ENCODE peak calls at places on chromosome 1, in five cellular contexts. One of them, this sample, is unnamed.

GRCh38 chr1:111219466-111220286 is 7.8 kb upstream of the CHI3L2 start:
- DNase-seq in activated T-cell treated with anti-CD3 and anti-CD28 coated beads for 24 hours: peak
- DNase-seq in COR-L47: no peak
- DNase-seq in hypothalamus: no peak
- DNase-seq in 8988T: no peak
- DNase-seq in this sample: no peak

GRCh38 chr1:221166559-221167318 is 287.5 kb downstream of the HLX start:
- DNase-seq in activated T-cell treated with anti-CD3 and anti-CD28 coated beads for 24 hours: no peak
- DNase-seq in COR-L47: no peak
- DNase-seq in hypothalamus: no peak
- DNase-seq in 8988T: no peak
- DNase-seq in this sample: no peak

GRCh38 chr1:59266180-59266926 is 30.5 kb upstream of the FGGY start:
- DNase-seq in activated T-cell treated with anti-CD3 and anti-CD28 coated beads for 24 hours: no peak
- DNase-seq in COR-L47: no peak
- DNase-seq in hypothalamus: no peak
- DNase-seq in 8988T: no peak
- DNase-seq in this sample: no peak

GRCh38 chr1:29249951-29250581 is 13.7 kb downstream of the PTPRU start:
- DNase-seq in activated T-cell treated with anti-CD3 and anti-CD28 coated beads for 24 hours: no peak
- DNase-seq in COR-L47: no peak
- DNase-seq in hypothalamus: no peak
- DNase-seq in 8988T: no peak
- DNase-seq in this sample: no peak

GRCh38 chr1:56547977-56548376 is 31.4 kb downstream of the PLPP3 start:
- DNase-seq in activated T-cell treated with anti-CD3 and anti-CD28 coated beads for 24 hours: no peak
- DNase-seq in COR-L47: no peak
- DNase-seq in hypothalamus: no peak
- DNase-seq in 8988T: no peak
- DNase-seq in this sample: peak

GRCh38 chr1:211625040-211625439 is 46.1 kb upstream of the SLC30A1 start:
- DNase-seq in activated T-cell treated with anti-CD3 and anti-CD28 coated beads for 24 hours: no peak
- DNase-seq in COR-L47: no peak
- DNase-seq in hypothalamus: no peak
- DNase-seq in 8988T: peak
- DNase-seq in this sample: no peak

GRCh38 chr1:207001492-207002245 is 30.9 kb downstream of the C1orf116 start:
- DNase-seq in activated T-cell treated with anti-CD3 and anti-CD28 coated beads for 24 hours: no peak
- DNase-seq in COR-L47: no peak
- DNase-seq in hypothalamus: no peak
- DNase-seq in 8988T: no peak
- DNase-seq in this sample: peak

GRCh38 chr1:4380564-4381168 is 273.7 kb upstream of the AJAP1 start:
- DNase-seq in activated T-cell treated with anti-CD3 and anti-CD28 coated beads for 24 hours: no peak
- DNase-seq in COR-L47: no peak
- DNase-seq in hypothalamus: no peak
- DNase-seq in 8988T: no peak
- DNase-seq in this sample: no peak

GRCh38 chr1:181674617-181675016 is 191.3 kb downstream of the CACNA1E start:
- DNase-seq in activated T-cell treated with anti-CD3 and anti-CD28 coated beads for 24 hours: no peak
- DNase-seq in COR-L47: peak
- DNase-seq in hypothalamus: no peak
- DNase-seq in 8988T: no peak
- DNase-seq in this sample: no peak

GRCh38 chr1:40394456-40395172 is 21.1 kb downstream of the SMAP2 start:
- DNase-seq in activated T-cell treated with anti-CD3 and anti-CD28 coated beads for 24 hours: no peak
- DNase-seq in COR-L47: no peak
- DNase-seq in hypothalamus: no peak
- DNase-seq in 8988T: no peak
- DNase-seq in this sample: no peak

GRCh38 chr1:5717031-5717682 is 275.1 kb downstream of the NPHP4 start:
- DNase-seq in activated T-cell treated with anti-CD3 and anti-CD28 coated beads for 24 hours: no peak
- DNase-seq in COR-L47: no peak
- DNase-seq in hypothalamus: no peak
- DNase-seq in 8988T: no peak
- DNase-seq in this sample: no peak

GRCh38 chr1:202034149-202034682 is 23.8 kb downstream of the ELF3 start:
- DNase-seq in activated T-cell treated with anti-CD3 and anti-CD28 coated beads for 24 hours: no peak
- DNase-seq in COR-L47: no peak
- DNase-seq in hypothalamus: no peak
- DNase-seq in 8988T: no peak
- DNase-seq in this sample: no peak

GRCh38 chr1:11788549-11789053 is 17.2 kb downstream of the MTHFR start:
- DNase-seq in activated T-cell treated with anti-CD3 and anti-CD28 coated beads for 24 hours: no peak
- DNase-seq in COR-L47: no peak
- DNase-seq in hypothalamus: no peak
- DNase-seq in 8988T: no peak
- DNase-seq in this sample: no peak

GRCh38 chr1:54170961-54171460 is 18.2 kb upstream of the CDCP2 start:
- DNase-seq in activated T-cell treated with anti-CD3 and anti-CD28 coated beads for 24 hours: no peak
- DNase-seq in COR-L47: no peak
- DNase-seq in hypothalamus: no peak
- DNase-seq in 8988T: no peak
- DNase-seq in this sample: no peak

GRCh38 chr1:175845985-175846384 is 102.6 kb upstream of the TNR start:
- DNase-seq in activated T-cell treated with anti-CD3 and anti-CD28 coated beads for 24 hours: no peak
- DNase-seq in COR-L47: no peak
- DNase-seq in hypothalamus: no peak
- DNase-seq in 8988T: no peak
- DNase-seq in this sample: no peak

GRCh38 chr1:156409424-156409823 is 40.4 kb downstream of the RHBG start:
- DNase-seq in activated T-cell treated with anti-CD3 and anti-CD28 coated beads for 24 hours: no peak
- DNase-seq in COR-L47: no peak
- DNase-seq in hypothalamus: no peak
- DNase-seq in 8988T: no peak
- DNase-seq in this sample: no peak

GRCh38 chr1:167173516-167174184 is 47.0 kb upstream of the POU2F1 start:
- DNase-seq in activated T-cell treated with anti-CD3 and anti-CD28 coated beads for 24 hours: no peak
- DNase-seq in COR-L47: no peak
- DNase-seq in hypothalamus: no peak
- DNase-seq in 8988T: no peak
- DNase-seq in this sample: peak

GRCh38 chr1:184222561-184223157 is 164.2 kb upstream of the C1orf21 start:
- DNase-seq in activated T-cell treated with anti-CD3 and anti-CD28 coated beads for 24 hours: peak
- DNase-seq in COR-L47: no peak
- DNase-seq in hypothalamus: peak
- DNase-seq in 8988T: no peak
- DNase-seq in this sample: peak

GRCh38 chr1:2098301-2098698 is 48.1 kb downstream of the PRKCZ start:
- DNase-seq in activated T-cell treated with anti-CD3 and anti-CD28 coated beads for 24 hours: no peak
- DNase-seq in COR-L47: no peak
- DNase-seq in hypothalamus: peak
- DNase-seq in 8988T: no peak
- DNase-seq in this sample: no peak

GRCh38 chr1:15625224-15625917 is 8.1 kb downstream of the DDI2 start:
- DNase-seq in activated T-cell treated with anti-CD3 and anti-CD28 coated beads for 24 hours: no peak
- DNase-seq in COR-L47: no peak
- DNase-seq in hypothalamus: no peak
- DNase-seq in 8988T: no peak
- DNase-seq in this sample: no peak

GRCh38 chr1:77866296-77866695 is 22.1 kb upstream of the NEXN start:
- DNase-seq in activated T-cell treated with anti-CD3 and anti-CD28 coated beads for 24 hours: no peak
- DNase-seq in COR-L47: no peak
- DNase-seq in hypothalamus: no peak
- DNase-seq in 8988T: no peak
- DNase-seq in this sample: no peak

GRCh38 chr1:12547586-12548225 is 70.3 kb downstream of the DHRS3 start:
- DNase-seq in activated T-cell treated with anti-CD3 and anti-CD28 coated beads for 24 hours: no peak
- DNase-seq in COR-L47: no peak
- DNase-seq in hypothalamus: no peak
- DNase-seq in 8988T: no peak
- DNase-seq in this sample: no peak

GRCh38 chr1:41537788-41538351 is 53.4 kb upstream of the EDN2 start:
- DNase-seq in activated T-cell treated with anti-CD3 and anti-CD28 coated beads for 24 hours: no peak
- DNase-seq in COR-L47: no peak
- DNase-seq in hypothalamus: no peak
- DNase-seq in 8988T: no peak
- DNase-seq in this sample: no peak

GRCh38 chr1:204711103-204711946 is 25.8 kb upstream of the LRRN2 start:
- DNase-seq in activated T-cell treated with anti-CD3 and anti-CD28 coated beads for 24 hours: no peak
- DNase-seq in COR-L47: no peak
- DNase-seq in hypothalamus: no peak
- DNase-seq in 8988T: no peak
- DNase-seq in this sample: no peak